ENCODE peak calls at places on chromosomes 4 and X, in six cellular contexts. One of them, this sample, is unnamed.

GRCh38 chr4:112182604-112183003 is 37.4 kb downstream of the FAM241A start:
- DNase-seq in HCT116: no peak
- DNase-seq in GM12878: no peak
- DNase-seq in H1: no peak
- DNase-seq in SK-N-SH: no peak
- DNase-seq in K562: no peak
- DNase-seq in this sample: no peak

GRCh38 chr4:173528378-173529321 is 1.4 kb downstream of the HAND2 start:
- DNase-seq in SK-N-SH: peak; percentile 67
- DNase-seq in H1: no peak
- DNase-seq in HCT116: no peak
- DNase-seq in K562: no peak
- DNase-seq in GM12878: no peak
- DNase-seq in this sample: no peak

GRCh38 chrX:17738002-17738713 is 865 bp downstream of the SCML1 start:
- DNase-seq in GM12878: no peak
- DNase-seq in HCT116: no peak
- DNase-seq in SK-N-SH: peak; percentile 30
- DNase-seq in H1: no peak
- DNase-seq in K562: no peak
- DNase-seq in this sample: peak; percentile 24

GRCh38 chrX:567891-568290 is 62.7 kb upstream of the SHOX start:
- DNase-seq in SK-N-SH: no peak
- DNase-seq in K562: no peak
- DNase-seq in HCT116: no peak
- DNase-seq in H1: no peak
- DNase-seq in GM12878: no peak
- DNase-seq in this sample: no peak

GRCh38 chr4:7197910-7198309 is 5.6 kb downstream of the SORCS2 start:
- DNase-seq in SK-N-SH: peak; percentile 69
- DNase-seq in GM12878: no peak
- DNase-seq in K562: no peak
- DNase-seq in H1: no peak
- DNase-seq in HCT116: no peak
- DNase-seq in this sample: no peak

GRCh38 chr4:140996757-140997156 is 136.5 kb downstream of the RNF150 start:
- DNase-seq in GM12878: no peak
- DNase-seq in SK-N-SH: no peak
- DNase-seq in HCT116: no peak
- DNase-seq in H1: no peak
- DNase-seq in K562: no peak
- DNase-seq in this sample: no peak

GRCh38 chr4:4995103-4995761 is 24.0 kb downstream of the CYTL1 start:
- DNase-seq in K562: peak; percentile 85
- DNase-seq in H1: peak; percentile 59
- DNase-seq in HCT116: peak; percentile 54
- DNase-seq in SK-N-SH: peak; percentile 81
- DNase-seq in GM12878: no peak
- DNase-seq in this sample: peak; percentile 82

GRCh38 chr4:155787113-155787710 is 28.4 kb downstream of the GUCY1B1 start:
- DNase-seq in H1: no peak
- DNase-seq in K562: no peak
- DNase-seq in SK-N-SH: peak; percentile 65
- DNase-seq in GM12878: peak; percentile 19
- DNase-seq in HCT116: peak; percentile 44
- DNase-seq in this sample: no peak

GRCh38 chr4:142036795-142037583 is 400.6 kb downstream of the IL15 start:
- DNase-seq in HCT116: peak; percentile 19
- DNase-seq in GM12878: no peak
- DNase-seq in H1: no peak
- DNase-seq in SK-N-SH: no peak
- DNase-seq in K562: no peak
- DNase-seq in this sample: no peak

GRCh38 chr4:71377561-71377960 is 38.7 kb downstream of the SLC4A4 start:
- DNase-seq in K562: no peak
- DNase-seq in H1: no peak
- DNase-seq in HCT116: no peak
- DNase-seq in GM12878: no peak
- DNase-seq in SK-N-SH: no peak
- DNase-seq in this sample: no peak

GRCh38 chr4:60857354-60857753 is 342.8 kb upstream of the ADGRL3 start:
- DNase-seq in K562: no peak
- DNase-seq in GM12878: no peak
- DNase-seq in H1: no peak
- DNase-seq in HCT116: no peak
- DNase-seq in SK-N-SH: no peak
- DNase-seq in this sample: no peak

GRCh38 chr4:10240691-10241090 is 124.1 kb upstream of the WDR1 start:
- DNase-seq in K562: no peak
- DNase-seq in SK-N-SH: no peak
- DNase-seq in GM12878: no peak
- DNase-seq in HCT116: no peak
- DNase-seq in H1: no peak
- DNase-seq in this sample: no peak
- TF ChIP-seq JUND in K562: no peak
- TF ChIP-seq JUND in SK-N-SH: no peak
- TF ChIP-seq JUND in GM12878: no peak
- TF ChIP-seq JUND in HCT116: no peak
- TF ChIP-seq JUND in H1: no peak
- TF ChIP-seq JUND in this sample: no peak

GRCh38 chr4:2297606-2298517 is 36.0 kb upstream of the MXD4 start:
- DNase-seq in K562: no peak
- DNase-seq in H1: no peak
- DNase-seq in GM12878: no peak
- DNase-seq in SK-N-SH: no peak
- DNase-seq in HCT116: no peak
- DNase-seq in this sample: no peak
- TF ChIP-seq JUND in K562: no peak
- TF ChIP-seq JUND in H1: no peak
- TF ChIP-seq JUND in GM12878: no peak
- TF ChIP-seq JUND in SK-N-SH: no peak
- TF ChIP-seq JUND in HCT116: no peak
- TF ChIP-seq JUND in this sample: no peak

GRCh38 chr4:148376151-148376550 is 66.1 kb downstream of the NR3C2 start:
- DNase-seq in SK-N-SH: peak; percentile 3
- DNase-seq in H1: no peak
- DNase-seq in HCT116: peak; percentile 45
- DNase-seq in GM12878: no peak
- DNase-seq in K562: no peak
- DNase-seq in this sample: peak; percentile 67
- TF ChIP-seq JUND in SK-N-SH: no peak
- TF ChIP-seq JUND in H1: no peak
- TF ChIP-seq JUND in HCT116: no peak
- TF ChIP-seq JUND in GM12878: no peak
- TF ChIP-seq JUND in K562: no peak
- TF ChIP-seq JUND in this sample: no peak

GRCh38 chr4:74435296-74435695 is 9.6 kb upstream of the AREG start:
- DNase-seq in GM12878: no peak
- DNase-seq in SK-N-SH: no peak
- DNase-seq in K562: no peak
- DNase-seq in H1: no peak
- DNase-seq in HCT116: no peak
- DNase-seq in this sample: no peak

GRCh38 chr4:74431113-74431826 is 13.7 kb upstream of the AREG start:
- DNase-seq in HCT116: no peak
- DNase-seq in SK-N-SH: no peak
- DNase-seq in K562: no peak
- DNase-seq in H1: no peak
- DNase-seq in GM12878: peak; percentile 23
- DNase-seq in this sample: no peak

GRCh38 chr4:74433043-74433442 is 11.9 kb upstream of the AREG start:
- DNase-seq in GM12878: no peak
- DNase-seq in H1: no peak
- DNase-seq in HCT116: no peak
- DNase-seq in SK-N-SH: no peak
- DNase-seq in K562: no peak
- DNase-seq in this sample: no peak

GRCh38 chr4:74437866-74438265 is 7.1 kb upstream of the AREG start:
- DNase-seq in H1: no peak
- DNase-seq in K562: peak; percentile 31
- DNase-seq in SK-N-SH: no peak
- DNase-seq in HCT116: no peak
- DNase-seq in GM12878: no peak
- DNase-seq in this sample: no peak

DNA sequence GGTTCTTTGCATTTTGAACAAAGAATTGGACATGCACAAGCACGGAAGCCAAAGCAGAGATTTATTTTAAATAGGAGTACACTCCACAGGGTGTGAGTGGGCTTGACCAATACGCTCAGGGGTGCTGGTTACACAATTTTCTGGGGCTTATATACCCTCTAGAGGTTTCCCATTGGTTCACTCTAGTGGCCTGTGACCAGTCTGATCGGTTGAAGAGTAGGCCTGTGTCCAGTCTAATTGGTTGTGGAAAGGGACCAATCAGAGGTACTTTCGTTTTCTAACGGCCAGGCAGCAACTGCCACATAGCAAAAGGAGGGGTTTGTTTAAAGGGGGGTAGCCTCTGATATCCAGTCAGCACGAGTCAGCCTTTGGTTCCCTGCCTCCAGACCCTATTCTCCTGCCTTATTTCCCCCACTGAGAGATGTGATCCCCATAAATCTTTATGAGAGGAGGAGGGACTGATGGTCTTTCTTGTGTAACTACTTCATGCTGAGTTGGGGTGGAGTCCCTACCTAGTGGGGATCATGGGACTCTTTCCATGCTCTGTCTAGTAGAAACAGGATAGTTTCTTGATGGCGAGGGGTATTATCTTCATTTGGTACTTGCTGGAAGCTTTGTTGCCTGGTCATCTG is 11.3 kb upstream of the AREG start:
- DNase-seq in K562: peak; percentile 45
- DNase-seq in H1: no peak
- DNase-seq in GM12878: no peak
- DNase-seq in HCT116: no peak
- DNase-seq in SK-N-SH: peak; percentile 8
- DNase-seq in this sample: peak; percentile 16
- TF ChIP-seq JUND in K562: no peak
- TF ChIP-seq JUND in H1: no peak
- TF ChIP-seq JUND in GM12878: no peak
- TF ChIP-seq JUND in HCT116: no peak
- TF ChIP-seq JUND in SK-N-SH: no peak
- TF ChIP-seq JUND in this sample: no peak

GRCh38 chr4:145709843-145710242 is 29.9 kb downstream of the C4orf51 start:
- DNase-seq in SK-N-SH: no peak
- DNase-seq in H1: no peak
- DNase-seq in HCT116: no peak
- DNase-seq in K562: no peak
- DNase-seq in GM12878: no peak
- DNase-seq in this sample: no peak
- TF ChIP-seq JUND in SK-N-SH: peak; percentile 62
- TF ChIP-seq JUND in H1: no peak
- TF ChIP-seq JUND in HCT116: no peak
- TF ChIP-seq JUND in K562: no peak
- TF ChIP-seq JUND in GM12878: no peak
- TF ChIP-seq JUND in this sample: no peak

GRCh38 chr4:81519428-81519775 is 47.7 kb upstream of the RASGEF1B start:
- DNase-seq in K562: no peak
- DNase-seq in SK-N-SH: no peak
- DNase-seq in HCT116: no peak
- DNase-seq in H1: no peak
- DNase-seq in GM12878: no peak
- DNase-seq in this sample: no peak

GRCh38 chr4:81522711-81523110 is 51.0 kb upstream of the RASGEF1B start:
- DNase-seq in H1: no peak
- DNase-seq in K562: no peak
- DNase-seq in HCT116: no peak
- DNase-seq in GM12878: no peak
- DNase-seq in SK-N-SH: no peak
- DNase-seq in this sample: no peak

GRCh38 chr4:81523672-81524436 is 52.1 kb upstream of the RASGEF1B start:
- DNase-seq in H1: no peak
- DNase-seq in SK-N-SH: no peak
- DNase-seq in K562: no peak
- DNase-seq in HCT116: no peak
- DNase-seq in GM12878: no peak
- DNase-seq in this sample: no peak

GRCh38 chr4:81519856-81520255 is 48.1 kb upstream of the RASGEF1B start:
- DNase-seq in HCT116: no peak
- DNase-seq in K562: no peak
- DNase-seq in H1: no peak
- DNase-seq in SK-N-SH: no peak
- DNase-seq in GM12878: no peak
- DNase-seq in this sample: no peak

GRCh38 chr4:81521708-81522107 is 50.0 kb upstream of the RASGEF1B start:
- DNase-seq in HCT116: no peak
- DNase-seq in SK-N-SH: no peak
- DNase-seq in K562: no peak
- DNase-seq in GM12878: no peak
- DNase-seq in H1: no peak
- DNase-seq in this sample: no peak
- TF ChIP-seq JUND in HCT116: no peak
- TF ChIP-seq JUND in SK-N-SH: no peak
- TF ChIP-seq JUND in K562: no peak
- TF ChIP-seq JUND in GM12878: no peak
- TF ChIP-seq JUND in H1: no peak
- TF ChIP-seq JUND in this sample: no peak

DNA sequence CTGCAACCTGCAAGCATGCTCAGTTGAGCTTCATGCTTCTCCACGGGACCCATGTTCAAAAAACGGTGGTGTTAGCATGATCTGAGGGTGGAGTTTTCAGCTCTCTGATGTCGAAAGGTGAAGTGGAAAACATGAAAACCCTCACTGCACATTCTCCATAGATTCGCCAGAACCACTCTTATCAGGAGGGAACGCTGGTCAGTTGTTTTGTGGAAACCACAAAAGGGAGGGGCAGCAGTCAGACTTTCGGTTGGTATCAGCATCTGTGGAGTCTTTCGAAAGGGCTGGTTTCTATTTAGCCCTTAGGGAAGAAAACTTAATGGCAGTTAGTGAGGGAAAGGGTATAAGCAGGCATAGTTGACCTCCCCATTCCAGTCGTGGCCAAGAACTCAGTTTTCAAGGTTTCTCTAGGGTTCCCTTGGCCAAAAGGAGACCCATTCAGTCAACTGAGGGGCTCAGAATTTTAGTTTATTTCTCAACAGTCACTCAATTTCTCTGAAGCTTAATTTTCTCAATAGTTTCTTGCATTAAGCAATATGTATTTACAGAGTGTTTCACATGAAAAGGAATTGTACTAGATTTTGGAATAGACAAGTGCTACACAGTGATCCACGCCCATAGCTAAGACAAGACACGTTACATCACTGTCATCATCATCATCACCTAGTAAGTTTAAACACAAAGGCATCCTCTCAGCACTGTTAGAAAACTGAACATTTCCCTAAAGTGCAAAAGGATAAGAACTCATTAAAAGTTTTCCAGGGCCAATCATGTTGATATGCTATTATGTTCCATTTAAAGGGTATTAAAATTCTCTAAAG is 12.4 kb downstream of the PPA2 start:
- DNase-seq in H1: no peak
- DNase-seq in GM12878: no peak
- DNase-seq in K562: peak; percentile 59
- DNase-seq in HCT116: no peak
- DNase-seq in SK-N-SH: no peak
- DNase-seq in this sample: no peak
- TF ChIP-seq JUND in H1: no peak
- TF ChIP-seq JUND in GM12878: no peak
- TF ChIP-seq JUND in K562: peak; percentile 43
- TF ChIP-seq JUND in HCT116: no peak
- TF ChIP-seq JUND in SK-N-SH: no peak
- TF ChIP-seq JUND in this sample: no peak

GRCh38 chr4:55018521-55018920 is 106.9 kb downstream of the KDR start:
- DNase-seq in HCT116: no peak
- DNase-seq in H1: no peak
- DNase-seq in SK-N-SH: no peak
- DNase-seq in GM12878: no peak
- DNase-seq in K562: no peak
- DNase-seq in this sample: no peak
- TF ChIP-seq JUND in HCT116: no peak
- TF ChIP-seq JUND in H1: no peak
- TF ChIP-seq JUND in SK-N-SH: no peak
- TF ChIP-seq JUND in GM12878: no peak
- TF ChIP-seq JUND in K562: no peak
- TF ChIP-seq JUND in this sample: no peak

This sample was measured in T47D.